ENCODE peak calls at places on chromosomes 2 and 18, in four cellular contexts. J is astrocyte of the cerebellum; A is effector memory CD8-positive, alpha-beta T cell; F is stimulated activated CD8-positive, alpha-beta memory T cell treated with anti-CD3 and anti-CD28 coated beads, Interleukin-7, amount 100 ng/mL, for 24 hours. O is an unnamed sample.

GRCh38 chr2:165898381-165898780 is 55.2 kb downstream of the TTC21B start:
- DNase-seq in J (no peak), A (no peak), F (no peak), O (no peak)

GRCh38 chr18:48662021-48662661 is 123.3 kb downstream of the CTIF start:
- DNase-seq in J (no peak), A (no peak), F (no peak), O (no peak)

GRCh38 chr2:114192362-114192761 is 250.1 kb upstream of the DPP10 start:
- DNase-seq in J (no peak), A (no peak), F (no peak), O (no peak)

GRCh38 chr2:127567351-127567854 is 31.9 kb downstream of the MYO7B start:
- DNase-seq in J (no peak), A (no peak), F (no peak), O (no peak)

GRCh38 chr2:54840559-54840958 is 117.1 kb downstream of the EML6 start:
- DNase-seq in J (no peak), A (no peak), F (no peak), O (no peak)

GRCh38 chr18:70280007-70280925 is 8.6 kb upstream of the SOCS6 start:
- DNase-seq in J (no peak), A (no peak), F (no peak), O (no peak)

GRCh38 chr2:56191617-56192016 is 7.8 kb downstream of the CCDC85A start:
- DNase-seq in J (peak), A (no peak), F (no peak), O (peak)

GRCh38 chr18:71808576-71808975 is 735.6 kb downstream of the CBLN2 start:
- DNase-seq in J (no peak), A (no peak), F (no peak), O (no peak)

GRCh38 chr2:44269831-44270230 is 5.4 kb upstream of the SLC3A1 start:
- DNase-seq in J (no peak), A (no peak), F (no peak), O (no peak)

GRCh38 chr18:11955299-11956029 is 25.8 kb upstream of the IMPA2 start:
- DNase-seq in J (peak), A (no peak), F (no peak), O (peak)

GRCh38 chr18:65257157-65257556 is 493.7 kb upstream of the CDH7 start:
- DNase-seq in J (no peak), A (no peak), F (no peak), O (no peak)

GRCh38 chr2:172299741-172300140 is 127.6 kb upstream of the ITGA6 start:
- DNase-seq in J (no peak), A (no peak), F (no peak), O (no peak)

GRCh38 chr2:57888463-57888862 is 158.1 kb upstream of the VRK2 start:
- DNase-seq in J (no peak), A (no peak), F (no peak), O (no peak)

GRCh38 chr2:185608799-185609198 is 129.8 kb upstream of the FSIP2 start:
- DNase-seq in J (no peak), A (no peak), F (no peak), O (no peak)

GRCh38 chr2:169172076-169172735 is 102.8 kb downstream of the DHRS9 start:
- DNase-seq in J (no peak), A (no peak), F (no peak), O (peak)

GRCh38 chr2:16032282-16033031 is 92.1 kb downstream of the MYCN start:
- DNase-seq in J (no peak), A (no peak), F (no peak), O (no peak)

GRCh38 chr18:50275503-50276036 is 5.8 kb downstream of the MBD1 start:
- DNase-seq in J (no peak), A (no peak), F (no peak), O (no peak)

GRCh38 chr18:52236134-52236533 is 103.9 kb upstream of the DCC start:
- DNase-seq in J (no peak), A (no peak), F (no peak), O (peak)

GRCh38 chr2:1969701-1970015 is 225.3 kb upstream of the PXDN start:
- DNase-seq in J (no peak), A (no peak), F (no peak), O (no peak)

GRCh38 chr2:20525041-20526035 is 78.5 kb downstream of the RHOB start:
- DNase-seq in J (no peak), A (no peak), F (no peak), O (no peak)

GRCh38 chr2:98464772-98465310 is 20.2 kb downstream of the INPP4A start:
- DNase-seq in J (no peak), A (no peak), F (no peak), O (no peak)

GRCh38 chr2:105856576-105856975 is 111.9 kb downstream of the NCK2 start:
- DNase-seq in J (no peak), A (no peak), F (no peak), O (no peak)

GRCh38 chr2:163351966-163352365 is 383.8 kb downstream of the FIGN start:
- DNase-seq in J (no peak), A (no peak), F (no peak), O (no peak)

GRCh38 chr18:62776066-62776570 is 60.8 kb downstream of the PHLPP1 start:
- DNase-seq in J (no peak), A (no peak), F (no peak), O (no peak)

GRCh38 chr2:121697108-121697631 is 39.5 kb downstream of the NIFK start:
- DNase-seq in J (no peak), A (no peak), F (no peak), O (no peak)

GRCh38 chr2:240782886-240783818 is 36.9 kb downstream of the KIF1A start:
- DNase-seq in J (no peak), A (no peak), F (no peak), O (no peak)

GRCh38 chr2:218981390-218982311 is 3.3 kb downstream of the FEV start:
- DNase-seq in J (no peak), A (peak), F (no peak), O (no peak)

GRCh38 chr18:43936176-43936575 is 658.9 kb upstream of the SYT4 start:
- DNase-seq in J (no peak), A (no peak), F (no peak), O (no peak)

GRCh38 chr18:2906522-2907458 is 60.0 kb downstream of the EMILIN2 start:
- DNase-seq in J (no peak), A (peak), F (no peak), O (no peak)

GRCh38 chr2:109033171-109033570 is 44.2 kb upstream of the EDAR start:
- DNase-seq in J (no peak), A (no peak), F (no peak), O (no peak)

GRCh38 chr2:26740890-26741302 is 23.2 kb upstream of the SLC35F6 start:
- DNase-seq in J (no peak), A (peak), F (no peak), O (no peak)

GRCh38 chr2:33069894-33070651 is 123.3 kb downstream of the LTBP1 start:
- DNase-seq in J (peak), A (no peak), F (peak), O (peak)

GRCh38 chr2:42795275-42795674 is 2.9 kb upstream of the HAAO start:
- DNase-seq in J (no peak), A (no peak), F (no peak), O (no peak)

GRCh38 chr2:42124051-42124813 is 44.9 kb upstream of the EML4 start:
- DNase-seq in J (no peak), A (peak), F (no peak), O (no peak)

GRCh38 chr2:127056631-127057370 is 50.2 kb downstream of the BIN1 start:
- DNase-seq in J (no peak), A (no peak), F (no peak), O (no peak)

GRCh38 chr2:112519506-112519905 is 22.8 kb upstream of the POLR1B start:
- DNase-seq in J (no peak), A (no peak), F (no peak), O (no peak)

GRCh38 chr18:46688853-46689525 is 32.0 kb upstream of the LOXHD1 start:
- DNase-seq in J (no peak), A (no peak), F (no peak), O (no peak)

GRCh38 chr2:221075203-221075602 is 496.9 kb downstream of the EPHA4 start:
- DNase-seq in J (peak), A (no peak), F (no peak), O (peak)

O was measured in non-pigmented ciliary epithelial cell.